ENCODE peak calls at places on chromosomes 13 and 19, in eight cellular contexts. Q is H9, A is fibroblast of lung, R is mammary epithelial cell, C is IMR-90, G is OCI-LY7, B is neural progenitor cell, M is A549. Y is an unnamed sample.

GRCh38 chr19:56141416-56141992 is 417 bp downstream of the ZNF444 start:
- DNase-seq in Q (no peak), A (no peak), M (no peak), G (peak), C (no peak), B (peak), R (peak), Y (peak)

GRCh38 chr19:2270157-2270571 is 11.8 kb downstream of the PEAK3 start:
- DNase-seq in M (no peak), G (peak), R (no peak), Q (no peak), B (peak), C (no peak), A (no peak), Y (no peak)

GRCh38 chr19:16470541-16470910 is 1.2 kb downstream of the EPS15L1 start:
- DNase-seq in A (no peak), B (no peak), M (no peak), C (no peak), R (no peak), Q (no peak), G (no peak), Y (peak)

GRCh38 chr19:4909172-4909896 is at the start of gene UHRF1:
- DNase-seq in R (peak), B (peak), Q (peak), M (peak), G (peak), A (no peak), C (no peak), Y (peak)

GRCh38 chr13:83796364-83796763 is 85.9 kb downstream of the SLITRK1 start:
- DNase-seq in Q (no peak), G (no peak), C (no peak), M (no peak), R (no peak), A (no peak), B (no peak), Y (no peak)

GRCh38 chr19:44527554-44527953 is 1.9 kb downstream of the CEACAM20 start:
- DNase-seq in C (no peak), B (no peak), R (no peak), Q (no peak), M (no peak), G (no peak), A (no peak), Y (no peak)

GRCh38 chr19:55172741-55173140 is 6.3 kb upstream of the DNAAF3 start:
- DNase-seq in M (peak), C (peak), B (no peak), Q (no peak), R (peak), G (no peak), A (peak), Y (no peak)

GRCh38 chr13:69556540-69557196 is 551.0 kb upstream of the ATXN8OS start:
- DNase-seq in B (no peak), M (peak), C (no peak), R (no peak), Q (peak), G (no peak), A (no peak), Y (no peak)

GRCh38 chr19:3775831-3776230 is 3.8 kb upstream of the RAX2 start:
- DNase-seq in Q (no peak), A (no peak), R (no peak), C (no peak), B (no peak), M (no peak), G (no peak), Y (no peak)

GRCh38 chr19:10655457-10656312 is 1.5 kb downstream of the ILF3 start:
- DNase-seq in M (peak), Q (no peak), C (peak), R (peak), G (peak), B (peak), A (no peak), Y (peak)

GRCh38 chr19:38384209-38385027 is 3.4 kb downstream of the GGN start:
- DNase-seq in B (peak), R (peak), M (peak), Q (peak), C (no peak), G (peak), A (peak), Y (no peak)
- TF ChIP-seq CTCF in B (peak), R (no peak), M (peak), Q (peak), C (peak), G (peak), A (peak), Y (no peak)

GRCh38 chr13:44141213-44141724 is 232.4 kb upstream of the SERP2 start:
- DNase-seq in C (no peak), Q (no peak), M (no peak), A (no peak), R (peak), B (peak), G (peak), Y (peak)

GRCh38 chr13:44141725-44142539 is 231.7 kb upstream of the SERP2 start:
- DNase-seq in C (peak), G (peak), B (peak), Q (peak), M (peak), R (peak), A (peak), Y (peak)

GRCh38 chr13:44142540-44142867 is 231.1 kb upstream of the SERP2 start:
- DNase-seq in A (no peak), M (no peak), C (no peak), Q (no peak), G (no peak), R (no peak), B (no peak), Y (no peak)

GRCh38 chr13:44140146-44140545 is 233.5 kb upstream of the SERP2 start:
- DNase-seq in C (no peak), R (no peak), Q (peak), G (no peak), B (peak), A (no peak), M (no peak), Y (no peak)

DNA sequence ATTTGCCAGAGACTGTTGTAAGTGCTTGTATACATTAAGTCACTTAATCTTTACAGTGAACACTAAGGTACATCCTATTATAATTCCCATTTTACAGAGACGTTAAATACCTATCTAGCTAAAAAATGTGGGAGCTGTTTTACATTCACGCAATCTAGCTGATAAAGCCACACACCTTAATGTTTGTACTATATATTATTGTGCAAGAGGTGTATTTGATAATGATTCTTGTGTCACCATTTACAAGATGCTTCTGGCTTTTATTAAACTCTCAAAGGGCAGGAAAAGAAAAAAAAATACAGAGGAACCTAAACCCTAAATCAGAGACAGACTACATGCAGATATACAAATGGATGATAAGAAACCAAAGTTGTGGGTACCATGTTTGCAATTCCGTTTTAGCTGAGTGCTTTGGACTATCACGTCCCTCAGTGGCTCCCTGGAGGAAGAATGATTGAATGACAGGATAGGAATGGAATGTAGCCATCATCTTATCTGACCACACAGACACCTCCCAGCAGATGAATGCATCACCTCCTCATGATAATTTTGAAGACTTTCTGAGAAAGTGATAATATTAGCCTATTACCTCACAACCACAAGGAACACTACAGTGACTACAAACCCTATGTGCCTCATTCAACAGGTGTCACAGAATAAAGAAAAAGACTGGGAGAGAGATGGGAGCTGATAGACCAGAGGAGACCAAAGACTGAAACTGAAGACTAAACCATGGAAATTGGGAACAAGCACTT is 230.5 kb upstream of the SERP2 start:
- DNase-seq in B (no peak), C (peak), M (peak), G (no peak), R (peak), A (no peak), Q (no peak), Y (peak)
- H3K4me2 ChIP-seq in B (peak), C (no peak), M (peak), G (peak), R (peak), A (peak), Q (peak), Y (peak)

DNA sequence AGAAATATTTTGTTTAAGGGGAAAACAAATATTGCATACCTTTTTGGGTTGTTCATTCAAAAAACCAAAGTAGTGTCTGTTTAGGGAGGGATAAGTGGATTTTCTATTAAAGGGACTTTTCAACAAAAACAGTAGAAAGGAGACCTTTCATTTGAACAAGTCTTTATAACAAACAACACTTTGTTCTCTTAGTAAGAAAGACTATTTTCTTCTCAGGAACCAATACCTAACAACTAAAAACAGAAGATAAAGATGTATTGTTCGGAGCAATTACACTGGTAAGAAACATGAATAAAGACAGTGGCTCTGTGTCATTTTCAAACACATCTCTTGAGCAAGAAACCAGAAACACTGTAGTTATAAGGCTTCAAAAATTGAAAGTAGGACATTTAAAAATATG is 1610.1 kb upstream of the PCDH20 start:
- DNase-seq in G (no peak), B (no peak), M (no peak), R (no peak), C (no peak), A (no peak), Q (no peak), Y (no peak)
- TF ChIP-seq CTCF in G (no peak), B (no peak), M (no peak), R (no peak), C (no peak), A (no peak), Q (no peak), Y (no peak)

GRCh38 chr19:35789978-35790944 is 14.9 kb downstream of the ARHGAP33 start:
- DNase-seq in Q (peak), C (no peak), M (no peak), G (no peak), B (no peak), R (no peak), A (no peak), Y (no peak)
- H3K4me2 ChIP-seq in Q (no peak), C (no peak), M (no peak), G (no peak), B (no peak), R (no peak), A (no peak), Y (no peak)

GRCh38 chr13:113052206-113052605 is 53.4 kb upstream of the F7 start:
- DNase-seq in C (no peak), A (no peak), Q (no peak), G (no peak), R (no peak), B (no peak), M (no peak), Y (no peak)
- TF ChIP-seq CTCF in C (no peak), A (no peak), Q (no peak), G (no peak), R (no peak), B (no peak), M (no peak), Y (no peak)

GRCh38 chr19:49858591-49858985 is 7.6 kb downstream of the PTOV1 start:
- DNase-seq in G (no peak), M (no peak), Q (no peak), R (no peak), B (no peak), A (no peak), C (no peak), Y (no peak)
- H3K4me2 ChIP-seq in G (no peak), M (no peak), Q (no peak), R (no peak), B (no peak), A (no peak), C (no peak), Y (no peak)

GRCh38 chr13:92074658-92075057 is 676.2 kb downstream of the GPC5 start:
- DNase-seq in C (no peak), Q (peak), B (peak), M (peak), R (no peak), A (peak), G (peak), Y (no peak)
- TF ChIP-seq CTCF in C (no peak), Q (peak), B (peak), M (peak), R (peak), A (no peak), G (no peak), Y (peak)

GRCh38 chr13:32315255-32316029 is at the start of the genes BRCA2 and ZAR1L:
- DNase-seq in M (peak), B (peak), C (peak), G (peak), A (peak), R (peak), Q (peak), Y (peak)

GRCh38 chr13:32314968-32315254 is 252 bp downstream of the ZAR1L start:
- DNase-seq in R (peak), C (peak), A (peak), B (peak), Q (no peak), M (peak), G (peak), Y (no peak)

GRCh38 chr13:32314271-32314967 is 744 bp downstream of the ZAR1L start:
- DNase-seq in G (no peak), R (no peak), A (no peak), M (no peak), C (no peak), Q (no peak), B (no peak), Y (peak)

GRCh38 chr13:32316476-32316875 is 1.2 kb downstream of the BRCA2 start:
- DNase-seq in M (no peak), A (no peak), C (no peak), Q (no peak), B (no peak), G (peak), R (no peak), Y (no peak)

GRCh38 chr13:32316030-32316344 is 679 bp downstream of the BRCA2 start:
- DNase-seq in A (no peak), R (no peak), B (peak), M (no peak), Q (no peak), C (no peak), G (no peak), Y (no peak)
- H3K4me2 ChIP-seq in A (peak), R (peak), B (peak), M (peak), Q (peak), C (peak), G (peak), Y (peak)

Y was measured in PC-9.